ENCODE peak calls at places on chromosomes 6 and 20, in five cellular contexts. D is epithelial cell of esophagus; Q is LNCaP clone FGC; I is astrocyte of the spinal cord; J is CD8-positive, alpha-beta T cell. B is an unnamed sample.

GRCh38 chr20:49928411-49929141 is 7.6 kb upstream of the RNF114 start:
- DNase-seq in D (peak), Q (no peak), I (peak), J (peak), B (peak)

GRCh38 chr6:144647406-144647964 is 362.4 kb downstream of the UTRN start:
- DNase-seq in D (no peak), Q (no peak), I (no peak), J (no peak), B (no peak)

GRCh38 chr6:106530502-106530901 is 98.8 kb downstream of the RTN4IP1 start:
- DNase-seq in D (no peak), Q (no peak), I (peak), J (no peak), B (no peak)

GRCh38 chr6:137473651-137474050 is 20.5 kb downstream of the OLIG3 start:
- DNase-seq in D (no peak), Q (no peak), I (no peak), J (no peak), B (no peak)

GRCh38 chr6:161608771-161609170 is 334.9 kb upstream of the AGPAT4 start:
- DNase-seq in D (no peak), Q (no peak), I (no peak), J (no peak), B (no peak)

GRCh38 chr20:23114018-23114417 is 27.9 kb upstream of the CD93 start:
- DNase-seq in D (no peak), Q (no peak), I (no peak), J (no peak), B (no peak)

GRCh38 chr20:9374480-9374879 is 139.9 kb upstream of the LAMP5 start:
- DNase-seq in D (no peak), Q (no peak), I (peak), J (no peak), B (no peak)

GRCh38 chr6:167296902-167297301 is 5.8 kb downstream of the UNC93A start:
- DNase-seq in D (no peak), Q (no peak), I (no peak), J (no peak), B (no peak)

GRCh38 chr6:40425192-40425919 is 161.8 kb downstream of the LRFN2 start:
- DNase-seq in D (peak), Q (peak), I (no peak), J (no peak), B (no peak)

GRCh38 chr6:29504961-29505360 is 17.2 kb upstream of the MAS1L start:
- DNase-seq in D (no peak), Q (no peak), I (no peak), J (no peak), B (no peak)

GRCh38 chr20:58003525-58003924 is 224.9 kb downstream of the ANKRD60 start:
- DNase-seq in D (no peak), Q (no peak), I (no peak), J (no peak), B (no peak)

GRCh38 chr6:75458895-75459294 is 34.7 kb downstream of the FILIP1 start:
- DNase-seq in D (peak), Q (no peak), I (peak), J (no peak), B (peak)

GRCh38 chr6:41568585-41569384 is 22.6 kb downstream of the FOXP4 start:
- DNase-seq in D (no peak), Q (peak), I (peak), J (no peak), B (no peak)

GRCh38 chr6:88141641-88142298 is 24.4 kb downstream of the CNR1 start:
- DNase-seq in D (no peak), Q (no peak), I (no peak), J (no peak), B (no peak)

GRCh38 chr20:23245553-23246128 is 105.0 kb upstream of the NXT1 start:
- DNase-seq in D (peak), Q (no peak), I (peak), J (no peak), B (no peak)

GRCh38 chr6:46234700-46235099 is 63.9 kb upstream of the ENPP5 start:
- DNase-seq in D (no peak), Q (no peak), I (no peak), J (no peak), B (no peak)

GRCh38 chr6:87932361-87932760 is 115.3 kb upstream of the SPACA1 start:
- DNase-seq in D (no peak), Q (no peak), I (no peak), J (no peak), B (no peak)

GRCh38 chr6:28719275-28719940 is 193.7 kb downstream of the GPX5 start:
- DNase-seq in D (peak), Q (no peak), I (no peak), J (no peak), B (no peak)

GRCh38 chr6:70955441-70956190 is 1.2 kb downstream of the B3GAT2 start:
- DNase-seq in D (peak), Q (peak), I (peak), J (peak), B (no peak)

GRCh38 chr6:15232836-15233510 is 12.9 kb upstream of the JARID2 start:
- DNase-seq in D (no peak), Q (no peak), I (no peak), J (no peak), B (no peak)

GRCh38 chr6:155100087-155100486 is 105.0 kb downstream of the TIAM2 start:
- DNase-seq in D (no peak), Q (peak), I (peak), J (no peak), B (no peak)

GRCh38 chr6:2196079-2196679 is 49.2 kb downstream of the GMDS start:
- DNase-seq in D (peak), Q (peak), I (peak), J (no peak), B (peak)

GRCh38 chr6:65706436-65706835 is 590 bp downstream of the EYS start:
- DNase-seq in D (no peak), Q (no peak), I (no peak), J (no peak), B (no peak)

DNA sequence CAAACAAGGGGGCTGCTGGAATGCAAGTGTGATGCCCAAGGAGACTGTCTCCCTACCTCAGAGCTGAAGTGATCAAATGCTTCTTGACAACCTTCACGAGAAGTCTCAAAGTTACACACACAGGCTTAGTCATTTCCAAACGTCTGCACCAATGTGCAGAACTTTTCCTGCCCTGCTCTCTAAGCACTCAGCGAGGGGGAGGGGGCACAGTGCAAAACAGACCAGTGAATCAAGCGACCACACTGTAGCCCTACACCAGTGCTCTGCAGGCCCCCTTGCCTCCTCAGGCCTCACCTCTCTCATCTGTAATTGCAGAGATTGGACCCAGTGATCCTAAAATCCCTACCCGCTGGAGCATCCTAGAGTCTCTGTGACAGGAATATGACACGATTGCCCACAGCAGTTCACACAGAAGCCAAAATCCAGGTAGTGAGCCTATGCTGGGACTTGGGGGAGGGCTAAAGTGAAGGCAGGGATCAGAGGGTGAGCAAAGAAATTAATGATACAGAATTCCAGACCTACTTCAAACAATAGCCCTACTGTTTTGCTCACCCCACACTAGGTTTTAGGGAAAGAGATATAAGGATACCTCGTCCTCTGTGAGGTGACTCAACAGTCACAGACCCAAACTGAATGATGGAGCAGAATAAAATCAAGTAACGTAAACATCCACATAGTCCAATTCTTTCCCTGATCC is 56.4 kb downstream of the ATXN1 start:
- DNase-seq in D (peak), Q (no peak), I (peak), J (peak), B (no peak)
- H3K4me3 ChIP-seq in D (no peak), Q (no peak), I (no peak), J (no peak), B (peak)

DNA sequence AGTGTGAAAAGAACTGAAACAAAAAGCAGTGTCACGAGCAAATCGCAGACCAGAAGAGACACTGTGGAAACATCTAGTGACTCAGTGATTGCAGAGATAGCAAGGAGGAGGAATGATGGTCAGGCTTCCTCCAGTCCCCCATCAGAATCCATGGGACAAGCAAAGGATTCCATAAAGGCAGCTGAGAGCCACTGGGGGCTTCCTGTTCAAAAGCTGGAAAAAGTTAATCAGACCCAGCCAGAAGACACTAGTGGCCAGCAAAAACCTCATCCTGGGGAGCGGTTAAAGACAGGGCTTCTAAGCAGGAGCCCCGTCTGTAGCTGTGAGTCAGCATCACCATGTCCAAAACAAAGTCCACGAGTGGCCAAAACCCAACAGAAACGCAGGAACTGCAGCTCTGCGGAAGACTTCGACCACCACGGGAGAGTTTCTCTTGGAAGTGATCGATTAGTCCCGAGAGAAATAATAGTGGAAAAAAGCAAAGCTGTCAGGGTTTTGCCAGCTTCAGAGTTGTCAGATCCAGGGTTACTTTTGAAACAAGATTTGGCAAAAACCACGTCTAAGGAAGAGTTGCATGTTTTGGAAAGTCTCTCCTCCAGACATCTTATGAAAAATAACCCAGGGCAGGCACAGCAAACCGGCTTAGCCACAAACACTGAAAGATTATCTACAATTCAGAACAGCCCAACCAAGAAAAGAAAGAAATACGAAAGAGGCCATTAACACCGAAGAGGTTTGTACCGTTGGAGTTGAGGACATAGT is 51.0 kb downstream of the JAG1 start:
- DNase-seq in D (no peak), Q (no peak), I (peak), J (no peak), B (no peak)
- TF ChIP-seq CTCF in D (no peak), Q (no peak), I (no peak), J (no peak), B (no peak)

GRCh38 chr6:109478222-109478805 is 4.7 kb downstream of the ZBTB24 start:
- DNase-seq in D (no peak), Q (no peak), I (no peak), J (no peak), B (peak)
- H3K4me3 ChIP-seq in D (no peak), Q (no peak), I (no peak), J (peak), B (no peak)

DNA sequence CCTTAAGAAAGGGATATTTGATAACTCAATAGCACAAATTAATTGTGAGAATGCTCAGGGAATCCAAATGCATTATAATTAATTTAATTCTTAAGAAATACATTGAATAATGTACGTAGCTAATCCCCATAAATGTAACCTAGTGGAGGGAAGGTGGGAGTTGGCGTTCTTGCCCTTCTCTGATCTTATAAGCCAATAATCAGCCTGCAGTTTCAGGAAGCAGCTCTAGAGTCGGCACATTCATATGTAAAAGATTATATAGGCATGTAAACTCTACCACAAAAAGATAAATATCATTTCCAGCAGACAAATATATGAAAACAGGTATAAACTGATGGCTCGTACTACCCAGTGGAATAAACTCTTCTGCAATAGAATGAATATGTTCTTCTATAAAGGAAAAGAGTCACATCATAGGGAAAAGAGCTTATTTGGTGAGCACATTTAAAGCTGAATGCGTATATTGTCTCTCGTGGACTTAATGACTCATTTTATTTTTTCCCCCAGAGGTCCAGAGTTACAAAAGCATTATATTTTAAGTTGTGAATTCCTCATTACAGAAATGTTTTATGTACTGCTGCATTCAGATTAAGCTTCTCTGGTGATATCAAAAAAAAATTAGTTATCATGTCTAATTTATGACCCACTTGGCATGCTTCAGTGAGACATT is 112.2 kb downstream of the TFAP2A start:
- DNase-seq in D (no peak), Q (no peak), I (no peak), J (no peak), B (no peak)
- TF ChIP-seq CTCF in D (no peak), Q (no peak), I (no peak), J (no peak), B (no peak)